ENCODE peak calls at places on chromosome 6, in nine cellular contexts. K, R, J, H, C, P, T, L and D are unnamed samples. For H3K4me1, the result is how much of the 10 kb centered on the place peaks cover.

GRCh38 chr6:152821525-152821924 is 70.9 kb downstream of the VIP start:
- DNase-seq in K (no peak), R (no peak), J (no peak), H (no peak), C (no peak), P (no peak), T (no peak), L (no peak), D (no peak)

GRCh38 chr6:137044366-137045220 is at the start of gene IL20RA:
- DNase-seq in K (no peak), R (peak), J (peak), H (no peak), C (no peak), P (peak), T (peak), L (peak), D (no peak)

GRCh38 chr6:95133578-95133977 is 443.8 kb upstream of the MANEA start:
- DNase-seq in K (no peak), R (no peak), J (no peak), H (peak), C (no peak), P (no peak), T (no peak), L (no peak), D (no peak)

GRCh38 chr6:170292778-170293164 is 1.9 kb upstream of the DLL1 start:
- DNase-seq in K (no peak), R (no peak), J (peak), H (no peak), C (peak), P (no peak), T (no peak), L (peak), D (no peak)

GRCh38 chr6:31202259-31203166 is 32.0 kb upstream of the POU5F1 start:
- DNase-seq in K (no peak), R (no peak), J (no peak), H (no peak), C (no peak), P (no peak), T (no peak), L (no peak), D (no peak)

GRCh38 chr6:15268130-15268908 is 22.4 kb downstream of the JARID2 start:
- DNase-seq in K (no peak), R (no peak), J (no peak), H (no peak), C (no peak), P (no peak), T (no peak), L (no peak), D (no peak)

GRCh38 chr6:122563364-122564052 is 46.7 kb upstream of the PKIB start:
- DNase-seq in K (no peak), R (no peak), J (no peak), H (no peak), C (no peak), P (no peak), T (no peak), L (no peak), D (no peak)

GRCh38 chr6:63525186-63525878 is 46.9 kb upstream of the LOC128125822 start:
- DNase-seq in K (no peak), R (no peak), J (no peak), H (no peak), C (peak), P (no peak), T (no peak), L (no peak), D (no peak)

GRCh38 chr6:146913842-146914562 is 290.2 kb upstream of the STXBP5 start:
- DNase-seq in K (peak), R (peak), J (peak), H (peak), C (peak), P (peak), T (peak), L (peak), D (peak)

GRCh38 chr6:17469006-17469972 is 75.9 kb downstream of the CAP2 start:
- DNase-seq in K (no peak), R (no peak), J (no peak), H (no peak), C (peak), P (no peak), T (no peak), L (no peak), D (no peak)
- H3K4me1 ChIP-seq in K (under half), R (under half), J (half or more), H (under half), C (under half), P (under half), T (under half), L (under half), D (under half)

GRCh38 chr6:41786451-41787218 is 859 bp upstream of the TOMM6 start:
- DNase-seq in K (peak), R (peak), J (peak), H (peak), C (peak), P (peak), T (peak), L (peak), D (peak)
- TF ChIP-seq POLR2A in K (no peak), R (peak), J (no peak), H (no peak), C (no peak), P (no peak), T (peak), L (peak), D (no peak)

DNA sequence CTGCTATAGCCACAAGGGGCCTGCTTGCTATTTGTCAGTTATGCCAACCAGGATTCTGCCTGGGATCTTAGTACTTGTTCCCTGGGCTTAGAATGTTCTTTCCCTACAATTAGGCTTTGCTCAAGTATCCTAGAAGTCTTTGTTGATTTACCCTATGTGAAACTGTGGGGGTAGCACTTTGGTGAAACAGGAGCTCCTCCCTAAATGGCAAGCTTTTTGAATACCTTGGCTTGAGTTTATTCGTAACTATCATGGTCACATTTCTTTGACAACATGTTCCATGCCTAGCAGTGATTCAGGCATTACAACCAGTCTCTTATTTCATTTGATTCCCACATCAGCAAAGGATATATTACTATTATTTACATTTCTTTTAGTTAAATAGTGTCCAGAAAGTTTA is 21.2 kb downstream of the AFDN start:
- DNase-seq in K (no peak), R (no peak), J (no peak), H (no peak), C (no peak), P (no peak), T (no peak), L (no peak), D (no peak)
- H3K4me1 ChIP-seq in K (under half), R (under half), J (under half), H (under half), C (half or more), P (under half), T (under half), L (under half), D (under half)

GRCh38 chr6:69795469-69796080 is 1.2 kb downstream of the LMBRD1 start:
- DNase-seq in K (no peak), R (no peak), J (no peak), H (no peak), C (peak), P (no peak), T (no peak), L (no peak), D (no peak)

GRCh38 chr6:69792292-69792691 is 4.5 kb downstream of the LMBRD1 start:
- DNase-seq in K (no peak), R (no peak), J (no peak), H (no peak), C (no peak), P (no peak), T (no peak), L (no peak), D (peak)

GRCh38 chr6:69796627-69797390 is at the start of gene LMBRD1:
- DNase-seq in K (peak), R (peak), J (peak), H (peak), C (peak), P (peak), T (peak), L (peak), D (peak)

GRCh38 chr6:69801225-69801624 is 4.4 kb upstream of the LMBRD1 start:
- DNase-seq in K (no peak), R (no peak), J (no peak), H (no peak), C (no peak), P (no peak), T (no peak), L (no peak), D (no peak)

DNA sequence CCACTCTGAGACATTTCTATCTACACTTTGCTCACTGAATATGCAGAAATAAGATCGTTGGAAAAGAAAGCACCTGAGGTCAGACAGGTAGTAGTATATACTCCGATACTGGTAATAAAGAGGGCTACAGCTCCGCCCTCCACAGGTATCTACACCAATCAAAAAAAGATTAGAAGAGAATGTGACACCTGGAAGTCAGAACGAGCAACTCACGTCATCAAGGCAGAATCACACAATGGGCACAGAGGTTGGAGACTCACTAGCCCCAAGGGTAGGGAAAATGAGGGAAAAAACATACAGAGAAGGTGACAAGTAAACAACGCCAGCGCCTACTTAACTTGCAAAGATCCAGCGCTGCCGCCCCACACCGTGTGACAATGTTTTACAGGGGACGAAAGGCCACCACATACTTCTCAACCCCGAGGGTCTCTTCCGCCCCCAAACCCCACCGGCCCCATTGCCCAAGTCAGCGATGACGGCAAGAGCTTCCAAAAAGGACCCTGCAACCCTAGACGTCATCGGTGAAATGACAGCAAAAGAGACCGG is 656 bp downstream of the LMBRD1 start:
- DNase-seq in K (peak), R (no peak), J (no peak), H (peak), C (peak), P (peak), T (no peak), L (peak), D (peak)
- TF ChIP-seq POLR2A in K (no peak), R (no peak), J (peak), H (no peak), C (peak), P (no peak), T (no peak), L (no peak), D (no peak)

GRCh38 chr6:150631283-150631981 is 31.7 kb downstream of the PLEKHG1 start:
- DNase-seq in K (no peak), R (no peak), J (no peak), H (no peak), C (no peak), P (no peak), T (no peak), L (no peak), D (no peak)

GRCh38 chr6:150632785-150633465 is 33.2 kb downstream of the PLEKHG1 start:
- DNase-seq in K (no peak), R (no peak), J (no peak), H (no peak), C (no peak), P (no peak), T (no peak), L (no peak), D (no peak)

GRCh38 chr6:150634641-150635292 is 35.1 kb downstream of the PLEKHG1 start:
- DNase-seq in K (no peak), R (no peak), J (no peak), H (no peak), C (no peak), P (no peak), T (no peak), L (no peak), D (no peak)

GRCh38 chr6:150633466-150633795 is 33.7 kb downstream of the PLEKHG1 start:
- DNase-seq in K (no peak), R (no peak), J (no peak), H (no peak), C (no peak), P (no peak), T (no peak), L (no peak), D (no peak)

GRCh38 chr6:150631982-150632642 is 32.4 kb downstream of the PLEKHG1 start:
- DNase-seq in K (no peak), R (no peak), J (no peak), H (no peak), C (no peak), P (no peak), T (no peak), L (no peak), D (no peak)
- H3K4me1 ChIP-seq in K (under half), R (under half), J (under half), H (under half), C (under half), P (under half), T (under half), L (under half), D (under half)